ENCODE peak calls at places on chromosomes 16 and 17, in nine cellular contexts. C is prostate gland, S is upper lobe of left lung, P is endothelial cell of umbilical vein, Q is breast epithelium, W is H1, T is HepG2, D is sigmoid colon, R is GM12892. Z is an unnamed sample.

GRCh38 chr16:50688867-50689266 is 4.5 kb upstream of the NOD2 start:
- DNase-seq in R (no peak), D (no peak), W (no peak), Q (no peak), C (no peak), T (no peak), S (no peak), P (no peak), Z (no peak)

GRCh38 chr16:75758215-75758614 is 31.9 kb upstream of the CPHXL start:
- DNase-seq in W (no peak), C (no peak), R (no peak), Q (no peak), P (no peak), T (no peak), S (no peak), D (no peak), Z (no peak)

GRCh38 chr16:61500851-61501250 is 535.4 kb downstream of the CDH8 start:
- DNase-seq in T (no peak), D (no peak), C (no peak), S (no peak), R (no peak), Q (no peak), W (no peak), P (no peak), Z (no peak)

GRCh38 chr16:49745434-49745833 is 110.5 kb downstream of the ZNF423 start:
- DNase-seq in W (no peak), C (no peak), D (no peak), R (no peak), S (no peak), P (no peak), Q (no peak), T (no peak), Z (no peak)

GRCh38 chr17:43572368-43572980 is 26.3 kb upstream of the ETV4 start:
- DNase-seq in P (no peak), Q (no peak), C (no peak), R (no peak), S (no peak), T (peak), W (no peak), D (no peak), Z (no peak)

GRCh38 chr16:86755571-86756006 is 177.2 kb downstream of the FOXL1 start:
- DNase-seq in R (no peak), W (no peak), P (peak), T (no peak), S (no peak), Q (no peak), D (no peak), C (no peak), Z (no peak)

GRCh38 chr17:78526231-78527025 is 50.8 kb downstream of the DNAH17 start:
- DNase-seq in Q (no peak), T (no peak), W (no peak), P (no peak), S (peak), D (no peak), C (no peak), R (no peak), Z (no peak)

GRCh38 chr17:56358651-56359050 is 205.4 kb downstream of the ANKFN1 start:
- DNase-seq in C (no peak), T (no peak), D (no peak), Q (no peak), P (no peak), R (no peak), S (no peak), W (no peak), Z (no peak)

GRCh38 chr17:73795730-73796129 is 151.5 kb upstream of the SDK2 start:
- DNase-seq in R (no peak), C (no peak), D (no peak), S (no peak), P (no peak), W (no peak), Q (peak), T (peak), Z (no peak)

GRCh38 chr17:49913226-49914095 is 55.5 kb upstream of the DLX4 start:
- DNase-seq in D (no peak), T (no peak), W (no peak), Q (no peak), P (no peak), S (no peak), C (no peak), R (no peak), Z (no peak)

GRCh38 chr17:56812971-56813388 is 20.7 kb downstream of the C17orf67 start:
- DNase-seq in P (no peak), W (no peak), Q (no peak), R (no peak), T (no peak), D (no peak), S (no peak), C (no peak), Z (no peak)

GRCh38 chr17:40541873-40542561 is 23.3 kb downstream of the CCR7 start:
- DNase-seq in D (no peak), C (no peak), Q (no peak), T (no peak), R (no peak), W (no peak), P (peak), S (no peak), Z (no peak)

GRCh38 chr17:4199818-4200402 is 56.9 kb downstream of the CYB5D2 start:
- DNase-seq in R (no peak), T (peak), P (peak), Q (no peak), C (no peak), D (no peak), S (no peak), W (no peak), Z (no peak)

GRCh38 chr16:75116081-75116910 is at the start of gene LDHD:
- DNase-seq in S (peak), W (peak), P (peak), T (peak), R (no peak), C (peak), D (peak), Q (peak), Z (peak)

GRCh38 chr17:78677303-78678219 is 100.4 kb upstream of the DNAH17 start:
- DNase-seq in Q (no peak), R (no peak), T (peak), P (no peak), S (no peak), C (no peak), W (no peak), D (no peak), Z (no peak)

GRCh38 chr17:67779098-67779672 is 46.1 kb upstream of the BPTF start:
- DNase-seq in R (peak), P (peak), W (peak), C (peak), D (peak), T (peak), S (peak), Q (peak), Z (peak)

GRCh38 chr16:79061199-79061598 is 539.3 kb downstream of the MAF start:
- DNase-seq in R (no peak), S (no peak), C (no peak), T (no peak), W (no peak), P (no peak), D (no peak), Q (peak), Z (no peak)

GRCh38 chr16:30786936-30787612 is at the start of gene ZNF629:
- DNase-seq in Q (peak), C (peak), R (no peak), D (peak), W (no peak), P (peak), S (peak), T (peak), Z (peak)
- TF ChIP-seq POLR2AphosphoS5 in Q (no peak), C (peak), R (no peak), D (peak), W (peak), P (no peak), S (peak), T (peak), Z (peak)

GRCh38 chr17:51263001-51263400 is 2.7 kb downstream of the UTP18 start:
- DNase-seq in C (no peak), W (no peak), Q (no peak), P (no peak), D (no peak), S (no peak), T (no peak), R (no peak), Z (no peak)

GRCh38 chr17:51258756-51259573 is 884 bp downstream of the MBTD1 start:
- DNase-seq in P (peak), D (peak), Q (no peak), T (peak), W (no peak), C (peak), R (no peak), S (peak), Z (peak)

GRCh38 chr17:51260960-51261958 is 913 bp downstream of the UTP18 start:
- DNase-seq in P (peak), T (peak), C (peak), R (peak), Q (peak), D (peak), S (peak), W (peak), Z (peak)

GRCh38 chr17:51259574-51260236 is at the start of gene MBTD1:
- DNase-seq in S (peak), C (peak), P (peak), R (peak), Q (peak), W (peak), D (peak), T (peak), Z (peak)

GRCh38 chr17:51260237-51260959 is at the start of gene UTP18:
- DNase-seq in C (peak), D (peak), T (peak), R (peak), W (peak), S (peak), P (peak), Q (peak), Z (peak)
- TF ChIP-seq POLR2A in C (peak), D (peak), T (peak), R (peak), W (peak), S (no peak), P (peak), Q (peak), Z (peak)

GRCh38 chr17:48576479-48577309 is 1.5 kb downstream of the HOXB4 start:
- DNase-seq in W (no peak), C (no peak), T (no peak), Q (peak), R (no peak), P (peak), S (peak), D (peak), Z (no peak)
- TF ChIP-seq POLR2AphosphoS5 in W (no peak), C (no peak), T (no peak), Q (peak), R (no peak), P (peak), S (no peak), D (peak), Z (peak)

GRCh38 chr17:75826561-75827290 is 17.5 kb downstream of the UNC13D start:
- DNase-seq in D (no peak), T (peak), Q (no peak), C (no peak), P (no peak), R (no peak), S (no peak), W (no peak), Z (no peak)
- TF ChIP-seq POLR2A in D (no peak), T (no peak), Q (no peak), C (no peak), P (no peak), R (no peak), S (no peak), W (no peak), Z (no peak)

GRCh38 chr16:27334192-27334764 is 20.5 kb downstream of the IL4R start:
- DNase-seq in C (no peak), Q (no peak), T (no peak), D (no peak), P (no peak), R (no peak), W (no peak), S (no peak), Z (no peak)
- TF ChIP-seq POLR2AphosphoS5 in C (no peak), Q (no peak), T (no peak), D (peak), P (no peak), R (no peak), W (no peak), S (no peak), Z (peak)

DNA sequence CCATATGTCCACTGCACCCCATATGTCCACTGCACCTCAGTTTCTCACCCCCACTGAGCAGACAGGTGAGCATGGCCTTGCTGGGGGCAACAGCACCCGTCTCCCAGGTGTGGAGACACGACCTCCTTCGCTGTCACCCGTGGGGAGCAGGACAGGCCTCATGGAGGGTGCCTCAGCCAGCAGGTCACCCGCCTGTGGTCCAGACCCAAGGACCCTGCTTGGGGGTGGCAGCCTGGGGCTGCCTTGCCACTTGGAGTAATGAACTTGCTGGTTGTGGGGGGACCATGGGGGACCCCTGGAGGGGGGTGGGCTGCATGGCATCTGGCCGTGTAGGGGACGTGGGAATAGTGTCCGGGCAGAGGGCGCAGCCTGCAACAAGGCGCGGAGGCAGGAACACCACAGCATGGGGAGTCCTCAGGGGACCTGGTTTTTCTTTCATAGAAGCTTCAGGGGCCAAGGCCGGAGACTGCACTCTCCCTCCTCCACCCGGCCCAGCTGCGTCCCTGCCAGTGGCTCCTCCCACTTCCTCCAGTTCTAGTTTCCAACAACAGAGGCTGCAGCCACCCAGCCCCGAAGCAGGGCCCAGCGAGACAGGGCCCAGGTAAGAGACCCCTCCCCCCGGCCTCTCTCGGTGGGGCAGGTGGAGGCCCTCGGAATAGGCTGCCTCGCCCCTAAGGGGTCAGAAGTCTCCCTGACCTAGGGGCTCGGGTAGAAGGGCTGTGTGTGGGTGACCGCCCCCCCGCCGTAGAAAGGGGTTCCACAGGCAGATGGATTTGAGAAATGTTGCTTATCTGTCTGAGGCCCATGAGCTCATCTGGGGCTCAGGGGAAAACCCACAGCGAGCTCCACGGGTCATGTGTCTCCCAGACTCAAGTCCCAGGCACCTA is at the start of gene NHLRC4:
- DNase-seq in R (peak), T (peak), P (peak), C (peak), D (peak), Q (no peak), S (peak), W (no peak), Z (peak)
- TF ChIP-seq POLR2A in R (no peak), T (no peak), P (no peak), C (no peak), D (no peak), Q (no peak), S (no peak), W (no peak), Z (no peak)

GRCh38 chr16:55444754-55445485 is 34.1 kb upstream of the MMP2 start:
- DNase-seq in T (no peak), C (no peak), P (peak), D (peak), R (no peak), W (no peak), Q (no peak), S (no peak), Z (peak)
- TF ChIP-seq POLR2AphosphoS5 in T (no peak), C (no peak), P (no peak), D (no peak), R (no peak), W (no peak), Q (no peak), S (no peak), Z (no peak)

GRCh38 chr16:8963825-8964441 is at the start of gene USP7:
- DNase-seq in T (peak), R (peak), S (peak), Q (peak), W (peak), D (peak), C (peak), P (peak), Z (peak)
- TF ChIP-seq POLR2A in T (peak), R (peak), S (no peak), Q (no peak), W (no peak), D (no peak), C (peak), P (peak), Z (peak)

GRCh38 chr16:89547860-89548259 is 12.6 kb upstream of the RPL13 start:
- DNase-seq in W (no peak), C (no peak), R (no peak), P (no peak), T (no peak), D (no peak), S (no peak), Q (no peak), Z (no peak)
- TF ChIP-seq POLR2AphosphoS5 in W (no peak), C (no peak), R (no peak), P (no peak), T (no peak), D (no peak), S (no peak), Q (no peak), Z (no peak)

GRCh38 chr17:62744259-62744658 is 63.9 kb downstream of the MARCHF10 start:
- DNase-seq in T (no peak), W (no peak), S (no peak), D (no peak), P (no peak), R (no peak), Q (no peak), C (no peak), Z (no peak)
- TF ChIP-seq POLR2A in T (no peak), W (no peak), S (no peak), D (no peak), P (no peak), R (no peak), Q (no peak), C (no peak), Z (no peak)

Z was measured in transverse colon.